ENCODE peak calls at places on chromosome 1, in five cellular contexts. One of them, this sample, is unnamed.

GRCh38 chr1:52748119-52748518 is 21.9 kb downstream of the ZYG11B start:
- DNase-seq in Caki2: no peak
- DNase-seq in substantia nigra: no peak
- DNase-seq in caudate nucleus: no peak
- DNase-seq in iris pigment epithelial cell: no peak
- DNase-seq in this sample: no peak

GRCh38 chr1:95021794-95022193 is 51.0 kb downstream of the ALG14 start:
- DNase-seq in substantia nigra: peak; percentile 2
- DNase-seq in caudate nucleus: no peak
- DNase-seq in Caki2: no peak
- DNase-seq in iris pigment epithelial cell: peak; percentile 47
- DNase-seq in this sample: no peak

GRCh38 chr1:150566589-150567340 is 12.6 kb downstream of the MCL1 start:
- DNase-seq in caudate nucleus: no peak
- DNase-seq in substantia nigra: no peak
- DNase-seq in Caki2: no peak
- DNase-seq in iris pigment epithelial cell: no peak
- DNase-seq in this sample: no peak

GRCh38 chr1:107702946-107703571 is 261.9 kb downstream of the VAV3 start:
- DNase-seq in caudate nucleus: no peak
- DNase-seq in Caki2: no peak
- DNase-seq in iris pigment epithelial cell: peak; percentile 17
- DNase-seq in substantia nigra: no peak
- DNase-seq in this sample: no peak

GRCh38 chr1:168159251-168159650 is 19.5 kb upstream of the TIPRL start:
- DNase-seq in iris pigment epithelial cell: peak; percentile 28
- DNase-seq in substantia nigra: no peak
- DNase-seq in caudate nucleus: no peak
- DNase-seq in Caki2: no peak
- DNase-seq in this sample: no peak

GRCh38 chr1:160074865-160075264 is 4.9 kb upstream of the KCNJ10 start:
- DNase-seq in caudate nucleus: no peak
- DNase-seq in iris pigment epithelial cell: no peak
- DNase-seq in Caki2: no peak
- DNase-seq in substantia nigra: no peak
- DNase-seq in this sample: no peak

GRCh38 chr1:42680921-42681683 is 1.1 kb upstream of the YBX1 start:
- DNase-seq in caudate nucleus: no peak
- DNase-seq in iris pigment epithelial cell: peak; percentile 45
- DNase-seq in Caki2: peak; percentile 31
- DNase-seq in substantia nigra: no peak
- DNase-seq in this sample: no peak

GRCh38 chr1:211247921-211248320 is 11.2 kb upstream of the RCOR3 start:
- DNase-seq in iris pigment epithelial cell: peak; percentile 15
- DNase-seq in Caki2: no peak
- DNase-seq in substantia nigra: no peak
- DNase-seq in caudate nucleus: no peak
- DNase-seq in this sample: no peak

GRCh38 chr1:86706018-86706417 is 1.6 kb downstream of the SH3GLB1 start:
- DNase-seq in substantia nigra: no peak
- DNase-seq in iris pigment epithelial cell: peak; percentile 16
- DNase-seq in caudate nucleus: no peak
- DNase-seq in Caki2: no peak
- DNase-seq in this sample: no peak

GRCh38 chr1:18859560-18859959 is at the start of gene TAS1R2:
- DNase-seq in substantia nigra: no peak
- DNase-seq in Caki2: no peak
- DNase-seq in caudate nucleus: no peak
- DNase-seq in iris pigment epithelial cell: no peak
- DNase-seq in this sample: no peak

GRCh38 chr1:212630159-212630900 is 21.8 kb downstream of the ATF3 start:
- DNase-seq in Caki2: peak; percentile 82
- DNase-seq in substantia nigra: peak; percentile 65
- DNase-seq in caudate nucleus: no peak
- DNase-seq in iris pigment epithelial cell: peak; percentile 55
- DNase-seq in this sample: no peak

GRCh38 chr1:180178511-180179161 is 24.0 kb downstream of the QSOX1 start:
- DNase-seq in substantia nigra: peak; percentile 43
- DNase-seq in Caki2: peak; percentile 41
- DNase-seq in caudate nucleus: no peak
- DNase-seq in iris pigment epithelial cell: peak; percentile 45
- DNase-seq in this sample: peak; percentile 38

GRCh38 chr1:246961939-246962373 is 30.2 kb upstream of the AHCTF1 start:
- DNase-seq in caudate nucleus: no peak
- DNase-seq in substantia nigra: no peak
- DNase-seq in Caki2: no peak
- DNase-seq in iris pigment epithelial cell: peak; percentile 84
- DNase-seq in this sample: no peak

GRCh38 chr1:93321720-93322119 is 24.0 kb upstream of the DR1 start:
- DNase-seq in Caki2: no peak
- DNase-seq in substantia nigra: no peak
- DNase-seq in iris pigment epithelial cell: no peak
- DNase-seq in caudate nucleus: no peak
- DNase-seq in this sample: no peak

GRCh38 chr1:226100436-226101347 is 38.2 kb downstream of the H3-3A start:
- DNase-seq in iris pigment epithelial cell: peak; percentile 79
- DNase-seq in caudate nucleus: no peak
- DNase-seq in substantia nigra: no peak
- DNase-seq in Caki2: no peak
- DNase-seq in this sample: peak; percentile 24

GRCh38 chr1:212916395-212917133 is 33.8 kb upstream of the VASH2 start:
- DNase-seq in substantia nigra: peak; percentile 12
- DNase-seq in iris pigment epithelial cell: peak; percentile 32
- DNase-seq in caudate nucleus: no peak
- DNase-seq in Caki2: no peak
- DNase-seq in this sample: no peak

This sample was measured in brain microvascular endothelial cell.